ENCODE peak calls at places on chromosomes 3 and 15, in seven cellular contexts. M is stimulated activated CD8-positive, alpha-beta memory T cell treated with anti-CD3 and anti-CD28 coated beads, Interleukin-12 subunit alpha, Interleukin-12 subunit beta, amount 100 ng/mL, for 1 hour; H is occipital lobe; U is stimulated activated CD4-positive, alpha-beta T cell treated with anti-CD3 and anti-CD28 coated beads, Interleukin-12 subunit alpha, Interleukin-12 subunit beta, amount 100 ng/mL, for 4 hours; E is ELR; B is SIG-M5; V is OCI-LY7. R is an unnamed sample.

GRCh38 chr3:25789596-25790556 is at the start of gene OXSM:
- DNase-seq in M (peak; percentile 85), H (peak; percentile 78), U (peak; percentile 89), E (peak; percentile 96), B (peak; percentile 66), V (peak; percentile 97), R (peak; percentile 86)

GRCh38 chr15:94968133-94968532 is 736.8 kb downstream of the MCTP2 start:
- DNase-seq in M (no peak), H (no peak), U (no peak), E (no peak), B (no peak), V (no peak), R (no peak)

GRCh38 chr3:136366289-136366688 is 116.1 kb downstream of the PCCB start:
- DNase-seq in M (no peak), H (no peak), U (no peak), E (no peak), B (no peak), V (no peak), R (no peak)

GRCh38 chr3:14804835-14805780 is 13.7 kb upstream of the FGD5 start:
- DNase-seq in M (no peak), H (no peak), U (no peak), E (peak; percentile 14), B (no peak), V (no peak), R (no peak)

GRCh38 chr3:186097663-186098451 is 11.0 kb downstream of the ETV5 start:
- DNase-seq in M (no peak), H (peak; percentile 84), U (no peak), E (no peak), B (no peak), V (no peak), R (no peak)

GRCh38 chr3:22684739-22685138 is 518.4 kb upstream of the UBE2E2 start:
- DNase-seq in M (no peak), H (no peak), U (no peak), E (no peak), B (no peak), V (no peak), R (no peak)

GRCh38 chr15:68994149-68994548 is 20.3 kb upstream of the NOX5 start:
- DNase-seq in M (no peak), H (no peak), U (no peak), E (peak; percentile 71), B (no peak), V (no peak), R (no peak)

GRCh38 chr3:84108442-84108971 is 850.3 kb upstream of the CADM2 start:
- DNase-seq in M (no peak), H (no peak), U (no peak), E (peak; percentile 62), B (no peak), V (no peak), R (no peak)

GRCh38 chr3:10837849-10838248 is 21.8 kb downstream of the SLC6A11 start:
- DNase-seq in M (no peak), H (no peak), U (no peak), E (no peak), B (no peak), V (no peak), R (no peak)

GRCh38 chr3:113242091-113242581 is 30.8 kb downstream of the BOC start:
- DNase-seq in M (no peak), H (no peak), U (no peak), E (peak; percentile 46), B (no peak), V (no peak), R (no peak)

GRCh38 chr3:150414273-150414672 is 6.2 kb downstream of the TSC22D2 start:
- DNase-seq in M (no peak), H (peak; percentile 25), U (no peak), E (peak; percentile 83), B (no peak), V (peak; percentile 10), R (no peak)

GRCh38 chr3:4674216-4674615 is 181.1 kb downstream of the ITPR1 start:
- DNase-seq in M (no peak), H (no peak), U (no peak), E (no peak), B (no peak), V (no peak), R (no peak)

GRCh38 chr3:112376413-112376812 is 43.5 kb downstream of the CD200 start:
- DNase-seq in M (no peak), H (no peak), U (no peak), E (no peak), B (no peak), V (no peak), R (no peak)

GRCh38 chr3:27633224-27633545 is 88.9 kb downstream of the EOMES start:
- DNase-seq in M (no peak), H (no peak), U (no peak), E (peak; percentile 73), B (no peak), V (no peak), R (no peak)

GRCh38 chr3:53805463-53806159 is 40.6 kb downstream of the CHDH start:
- DNase-seq in M (no peak), H (no peak), U (no peak), E (no peak), B (no peak), V (no peak), R (no peak)

GRCh38 chr15:49610166-49610918 is 10.3 kb downstream of the FAM227B start:
- DNase-seq in M (no peak), H (no peak), U (no peak), E (no peak), B (no peak), V (no peak), R (no peak)

GRCh38 chr3:126451511-126451910 is 24.2 kb downstream of the ZXDC start:
- DNase-seq in M (no peak), H (no peak), U (no peak), E (no peak), B (no peak), V (no peak), R (peak; percentile 14)

GRCh38 chr15:42511010-42511396 is 15.6 kb downstream of the SNAP23 start:
- DNase-seq in M (no peak), H (no peak), U (no peak), E (peak; percentile 69), B (no peak), V (no peak), R (no peak)

R was measured in activated CD4-positive, CD25-positive, alpha-beta regulatory T cell treated with anti-CD3 and anti-CD28 coated beads, Interleukin-2, amount 50 U/mL, for 72 hours.